ENCODE peak calls at places on chromosomes 11 and 22, in eight cellular contexts. L is fibroblast of lung, U is pancreas, M is GM23248, D is right lobe of liver, K is HCT116, R is mesenchymal stem cell, I is H1. H is an unnamed sample.
A peak's percentile ranks its signal among the peaks of the same experiment; 100 is the strongest.

GRCh38 chr11:56910785-56911184 is 77.9 kb upstream of the OR5AK2 start:
- DNase-seq in L (no peak), K (no peak), I (no peak), R (no peak), U (no peak), D (no peak), M (peak; percentile 14), H (no peak)

GRCh38 chr11:33634291-33634834 is 66.3 kb downstream of the C11orf91 start:
- DNase-seq in K (peak; percentile 73), R (peak; percentile 34), U (no peak), I (no peak), L (no peak), M (peak; percentile 88), D (no peak), H (peak; percentile 73)

GRCh38 chr11:134691985-134692384 is 279.9 kb upstream of the B3GAT1 start:
- DNase-seq in L (peak; percentile 58), K (no peak), D (no peak), U (no peak), M (peak; percentile 53), R (no peak), I (no peak), H (no peak)

GRCh38 chr11:17952487-17952886 is 60.4 kb downstream of the SERGEF start:
- DNase-seq in U (no peak), I (no peak), R (no peak), L (no peak), K (no peak), M (no peak), D (peak; percentile 46), H (no peak)

GRCh38 chr11:116331381-116331780 is 441.4 kb downstream of the BUD13 start:
- DNase-seq in D (no peak), K (no peak), L (no peak), M (no peak), U (no peak), R (no peak), I (no peak), H (no peak)

GRCh38 chr11:79078999-79079398 is 361.8 kb downstream of the TENM4 start:
- DNase-seq in I (no peak), K (no peak), L (no peak), M (no peak), D (no peak), U (no peak), R (no peak), H (no peak)

GRCh38 chr11:42299780-42300179 is 840.3 kb upstream of the LRRC4C start:
- DNase-seq in L (no peak), U (no peak), I (no peak), D (no peak), R (no peak), K (no peak), M (no peak), H (no peak)

GRCh38 chr11:11297578-11297977 is 55.5 kb downstream of the CSNK2A3 start:
- DNase-seq in I (no peak), U (no peak), L (no peak), M (peak; percentile 22), D (no peak), K (no peak), R (no peak), H (no peak)

GRCh38 chr11:134668796-134669195 is 256.8 kb upstream of the B3GAT1 start:
- DNase-seq in U (no peak), K (no peak), I (no peak), D (no peak), M (no peak), R (no peak), L (no peak), H (no peak)

GRCh38 chr22:39144101-39144815 is 8.2 kb downstream of the CBX7 start:
- DNase-seq in L (peak; percentile 41), R (peak; percentile 85), D (no peak), K (no peak), M (peak; percentile 73), U (peak; percentile 64), I (no peak), H (no peak)

GRCh38 chr11:1300121-1300520 is 9.3 kb downstream of the TOLLIP start:
- DNase-seq in D (peak; percentile 30), R (no peak), L (no peak), M (no peak), I (no peak), K (no peak), U (no peak), H (no peak)

GRCh38 chr11:1300569-1301187 is 8.8 kb downstream of the TOLLIP start:
- DNase-seq in M (no peak), U (peak; percentile 91), I (no peak), L (no peak), K (no peak), R (no peak), D (peak; percentile 47), H (no peak)

GRCh38 chr11:1302461-1303073 is 6.9 kb downstream of the TOLLIP start:
- DNase-seq in U (peak; percentile 84), R (no peak), I (no peak), D (peak; percentile 89), L (no peak), K (no peak), M (no peak), H (no peak)

GRCh38 chr11:1302041-1302460 is 7.4 kb downstream of the TOLLIP start:
- DNase-seq in I (no peak), D (peak; percentile 52), U (peak; percentile 74), M (no peak), L (no peak), R (no peak), K (no peak), H (no peak)

DNA sequence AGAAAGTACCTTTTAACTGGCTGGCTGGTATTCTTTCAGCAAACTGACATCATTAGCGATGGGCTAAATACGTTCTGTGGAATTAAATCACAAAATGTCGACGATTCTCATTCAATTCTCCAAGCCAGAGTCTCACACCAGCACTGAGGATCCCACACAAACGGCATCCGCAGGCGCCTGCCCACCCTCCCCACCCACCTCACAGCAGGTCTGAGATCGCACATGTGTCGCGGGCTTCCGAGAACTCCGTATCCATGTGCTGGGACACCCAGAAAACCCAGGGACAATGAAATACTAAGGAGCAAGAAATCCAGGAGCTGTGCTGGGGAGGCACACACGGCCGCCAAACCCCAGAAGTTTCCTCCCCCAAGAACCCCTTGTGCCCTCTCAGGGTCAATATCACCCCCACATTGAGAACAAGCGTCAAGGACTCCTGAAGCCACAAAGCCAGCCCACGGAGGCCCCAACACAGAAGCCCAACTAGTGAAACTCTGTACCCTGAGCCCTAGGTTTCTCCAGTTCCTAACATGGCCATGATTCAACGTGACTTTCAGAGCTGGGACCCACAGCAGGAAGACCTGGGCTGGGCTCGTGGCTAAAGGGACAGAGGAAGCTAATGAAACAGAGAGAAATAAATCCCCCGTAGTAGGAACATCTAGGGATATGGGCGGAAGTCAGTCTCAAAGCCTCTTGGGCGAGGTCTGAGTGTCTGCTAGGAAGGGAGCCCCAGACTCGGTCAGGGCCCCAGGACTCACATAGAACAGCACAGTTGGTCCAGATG is 8.0 kb downstream of the TOLLIP start:
- DNase-seq in K (no peak), D (peak; percentile 27), M (no peak), U (no peak), I (no peak), L (no peak), R (no peak), H (no peak)
- H3K27ac ChIP-seq in K (no peak overlapping the region), D (peak overlapping the region; percentile 96), M (no peak overlapping the region), U (peak overlapping the region; percentile 82), I (no peak overlapping the region), L (no peak overlapping the region), R (no peak overlapping the region), H (no peak overlapping the region)

DNA sequence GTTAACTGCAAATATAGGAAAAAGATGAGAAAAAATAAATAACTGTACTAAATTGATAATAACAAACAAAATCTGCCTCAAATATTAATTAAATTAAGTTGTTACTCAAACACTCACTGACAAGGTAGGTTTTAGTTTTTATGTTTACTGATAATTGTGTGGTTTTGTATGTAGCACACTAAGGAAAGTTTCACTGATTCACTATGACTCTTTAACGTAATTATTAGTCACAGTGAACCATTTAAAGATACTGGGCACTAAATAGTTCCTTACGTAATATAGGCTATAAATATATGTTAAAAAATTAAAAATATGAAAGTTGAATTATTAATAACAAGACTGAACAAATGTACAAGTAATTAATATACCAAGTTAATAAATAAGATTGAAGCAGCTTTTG is 2330.0 kb upstream of the RAG2 start:
- DNase-seq in M (no peak), K (no peak), D (no peak), R (no peak), L (no peak), U (no peak), I (no peak), H (no peak)
- H3K27ac ChIP-seq in M (no peak overlapping the region), K (no peak overlapping the region), D (no peak overlapping the region), R (no peak overlapping the region), L (no peak overlapping the region), U (no peak overlapping the region), I (no peak overlapping the region), H (no peak overlapping the region)

DNA sequence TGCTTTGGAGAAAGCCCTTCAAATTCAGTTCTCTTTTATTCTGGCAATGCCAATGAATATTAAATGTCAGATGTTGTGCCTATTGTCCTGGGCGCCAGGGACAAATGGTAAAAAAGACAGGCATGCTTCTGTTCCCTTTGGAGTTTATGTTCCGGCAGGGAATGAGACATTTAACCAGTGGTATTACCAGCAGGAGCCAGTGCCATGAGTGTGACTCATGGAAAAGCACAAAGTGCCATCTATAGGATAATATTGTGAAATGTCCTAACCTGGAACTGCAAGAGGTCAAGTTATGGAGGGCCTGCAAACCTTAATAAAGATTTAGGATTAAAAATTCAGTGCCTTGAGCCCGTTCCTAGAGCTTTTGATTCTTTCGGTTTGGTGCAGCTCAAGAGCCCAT is 39.5 kb downstream of the REXO2 start:
- DNase-seq in R (peak; percentile 66), L (peak; percentile 51), K (no peak), D (no peak), M (peak; percentile 13), U (no peak), I (no peak), H (no peak)
- H3K27ac ChIP-seq in R (no peak overlapping the region), L (no peak overlapping the region), K (no peak overlapping the region), D (no peak overlapping the region), M (no peak overlapping the region), U (no peak overlapping the region), I (peak overlapping the region; percentile 64), H (peak overlapping the region; percentile 45)

GRCh38 chr22:35735622-35736021 is 17.9 kb downstream of the APOL5 start:
- DNase-seq in R (no peak), L (no peak), M (no peak), I (no peak), U (no peak), K (no peak), D (no peak), H (no peak)

GRCh38 chr22:35733742-35734516 is 16.3 kb downstream of the APOL5 start:
- DNase-seq in M (no peak), K (no peak), D (no peak), I (no peak), U (no peak), L (peak; percentile 52), R (no peak), H (no peak)

GRCh38 chr22:35736166-35736565 is 18.5 kb downstream of the APOL5 start:
- DNase-seq in M (no peak), I (no peak), L (no peak), U (no peak), K (no peak), D (no peak), R (no peak), H (no peak)

GRCh38 chr22:35733036-35733435 is 15.4 kb downstream of the APOL5 start:
- DNase-seq in I (no peak), K (no peak), M (no peak), D (no peak), U (no peak), L (no peak), R (no peak), H (no peak)

DNA sequence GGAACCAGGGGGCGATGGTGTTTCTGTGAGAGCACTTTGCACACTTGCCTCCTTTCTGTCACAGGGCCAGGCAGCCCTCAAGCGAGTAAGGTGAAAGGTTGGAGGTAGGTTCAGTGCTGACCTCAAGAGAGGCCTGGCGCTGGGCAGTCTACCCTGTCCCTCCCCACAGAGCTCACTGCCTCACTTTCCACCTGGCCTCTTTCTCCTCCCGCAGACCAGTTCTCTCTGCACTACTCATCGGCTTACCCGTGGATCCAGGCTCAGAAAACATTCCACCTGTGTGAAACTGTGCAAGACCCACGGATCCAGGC is 16.8 kb downstream of the APOL5 start:
- DNase-seq in U (no peak), R (no peak), K (no peak), L (no peak), D (peak; percentile 55), I (no peak), M (no peak), H (no peak)
- H3K27ac ChIP-seq in U (peak overlapping the region; percentile 24), R (no peak overlapping the region), K (no peak overlapping the region), L (no peak overlapping the region), D (no peak overlapping the region), I (no peak overlapping the region), M (no peak overlapping the region), H (no peak overlapping the region)

H was measured in epithelial cell of prostate.